ENCODE peak calls at places on chromosomes 4 and X, in eight cellular contexts. A, S, H, D, U, M, T and Y are unnamed samples.

GRCh38 chr4:7301846-7302630 is 109.7 kb downstream of the SORCS2 start:
- DNase-seq in H (no peak), T (no peak), A (no peak), D (no peak), U (peak), S (no peak), M (no peak), Y (no peak)

GRCh38 chr4:190019023-190019858 is 7.8 kb downstream of the FRG2 start:
- DNase-seq in T (no peak), U (no peak), M (no peak), A (no peak), H (no peak), D (peak), S (no peak), Y (peak)

GRCh38 chrX:107450823-107451509 is 1.5 kb downstream of the FRMPD3 start:
- DNase-seq in H (peak), D (peak), M (no peak), S (no peak), A (no peak), T (no peak), U (no peak), Y (no peak)

GRCh38 chrX:116204947-116205346 is 34.4 kb downstream of the AGTR2 start:
- DNase-seq in M (peak), A (peak), H (peak), D (peak), T (no peak), U (no peak), S (no peak), Y (peak)

GRCh38 chrX:104659037-104659744 is 93.2 kb downstream of the IL1RAPL2 start:
- DNase-seq in D (no peak), U (no peak), M (no peak), T (no peak), A (no peak), H (no peak), S (no peak), Y (no peak)

GRCh38 chrX:103779156-103779555 is 2.5 kb downstream of the PLP1 start:
- DNase-seq in A (no peak), D (peak), T (no peak), U (no peak), S (no peak), H (no peak), M (peak), Y (peak)

GRCh38 chr4:66564901-66565648 is 894.8 kb upstream of the EPHA5 start:
- DNase-seq in D (peak), T (no peak), U (no peak), H (peak), S (no peak), A (no peak), M (peak), Y (no peak)

GRCh38 chr4:142473960-142474338 is 372.2 kb downstream of the INPP4B start:
- DNase-seq in D (no peak), H (no peak), S (no peak), U (no peak), M (no peak), T (no peak), A (no peak), Y (no peak)

GRCh38 chrX:95318882-95319281 is 1365.8 kb upstream of the DIAPH2 start:
- DNase-seq in U (no peak), T (no peak), S (no peak), D (peak), M (no peak), A (no peak), H (peak), Y (peak)

GRCh38 chrX:39670281-39670680 is 427.5 kb downstream of the BCOR start:
- DNase-seq in U (no peak), S (no peak), A (no peak), M (no peak), T (no peak), D (peak), H (no peak), Y (no peak)

GRCh38 chrX:9379697-9380551 is 84.9 kb upstream of the TBL1X start:
- DNase-seq in S (no peak), T (no peak), H (peak), U (no peak), D (peak), A (peak), M (peak), Y (no peak)

GRCh38 chrX:69236641-69237040 is 71.4 kb upstream of the PJA1 start:
- DNase-seq in H (no peak), T (no peak), A (no peak), D (no peak), M (no peak), S (no peak), U (no peak), Y (no peak)

GRCh38 chr4:84051728-84052127 is 447.4 kb downstream of the NKX6-1 start:
- DNase-seq in S (no peak), U (no peak), M (no peak), D (no peak), A (no peak), T (no peak), H (no peak), Y (no peak)

GRCh38 chrX:12954376-12954775 is 20.5 kb upstream of the TMSB4X start:
- DNase-seq in U (no peak), A (no peak), M (no peak), S (no peak), D (no peak), T (no peak), H (no peak), Y (no peak)
- H3K4me3 ChIP-seq in U (no peak), A (no peak), M (no peak), S (no peak), D (no peak), T (no peak), H (no peak), Y (no peak)

DNA sequence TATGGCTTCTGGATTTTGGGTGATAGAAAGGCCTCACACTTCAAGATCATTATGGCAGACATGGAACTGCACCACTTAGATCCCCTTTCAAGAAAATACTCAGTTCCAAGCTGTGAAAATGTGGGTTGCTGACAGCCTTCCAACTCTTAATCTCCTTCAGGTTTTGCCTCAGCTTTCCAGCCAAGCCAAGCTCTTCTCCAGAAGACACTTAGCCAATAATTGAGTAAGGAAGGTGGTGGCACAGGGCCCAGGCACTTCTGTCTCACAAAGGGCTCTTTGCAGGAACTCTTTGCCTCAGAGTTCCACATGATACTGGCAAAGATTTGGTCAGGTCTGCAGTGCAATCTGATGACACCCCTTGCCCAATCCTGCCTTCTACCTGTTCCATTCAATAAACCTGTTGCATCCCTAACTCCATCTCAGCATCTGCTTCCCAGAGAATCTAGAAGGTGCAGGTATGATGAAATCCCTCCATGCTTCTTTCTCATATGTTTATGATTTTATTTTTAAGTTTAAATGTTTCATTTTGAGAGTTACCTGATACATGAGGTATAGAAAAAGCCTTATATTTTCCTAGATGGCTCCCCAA is 30.6 kb downstream of the ANXA5 start:
- DNase-seq in U (no peak), T (no peak), A (no peak), D (no peak), H (no peak), M (no peak), S (no peak), Y (no peak)
- H3K4me3 ChIP-seq in U (no peak), T (no peak), A (no peak), D (no peak), H (no peak), M (no peak), S (no peak), Y (no peak)

DNA sequence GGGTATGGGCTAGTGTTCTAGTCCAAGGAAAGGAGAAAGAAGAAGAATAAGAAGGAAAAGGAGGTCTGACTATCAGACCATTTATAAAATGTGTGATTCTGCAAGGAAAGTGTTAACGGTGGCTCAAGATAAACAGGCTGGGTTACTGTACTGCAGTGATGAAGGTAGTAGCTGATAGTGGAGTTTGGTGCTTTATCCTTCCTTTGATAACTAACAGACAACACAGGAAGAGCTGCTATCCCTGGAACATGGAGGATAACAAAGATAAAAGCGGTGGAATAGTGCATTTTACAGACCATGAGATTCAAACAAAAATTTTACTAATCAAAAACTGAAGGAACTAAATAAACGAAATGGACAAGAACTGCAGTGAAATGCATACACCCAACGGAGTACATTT is 2.5 kb downstream of the UNC5C start:
- DNase-seq in M (no peak), S (no peak), D (no peak), T (no peak), H (no peak), U (no peak), A (no peak), Y (no peak)
- H3K4me3 ChIP-seq in M (no peak), S (peak), D (no peak), T (no peak), H (peak), U (no peak), A (no peak), Y (peak)

GRCh38 chr4:102787944-102788343 is 27.2 kb upstream of the MANBA start:
- DNase-seq in U (no peak), A (no peak), H (no peak), D (no peak), M (no peak), S (no peak), T (no peak), Y (no peak)
- H3K4me3 ChIP-seq in U (no peak), A (no peak), H (no peak), D (no peak), M (no peak), S (no peak), T (no peak), Y (no peak)

GRCh38 chr4:184806246-184806550 is 19.6 kb downstream of the ACSL1 start:
- DNase-seq in H (no peak), U (no peak), D (no peak), M (no peak), T (no peak), A (no peak), S (no peak), Y (no peak)
- H3K4me3 ChIP-seq in H (no peak), U (no peak), D (no peak), M (no peak), T (no peak), A (no peak), S (no peak), Y (no peak)

DNA sequence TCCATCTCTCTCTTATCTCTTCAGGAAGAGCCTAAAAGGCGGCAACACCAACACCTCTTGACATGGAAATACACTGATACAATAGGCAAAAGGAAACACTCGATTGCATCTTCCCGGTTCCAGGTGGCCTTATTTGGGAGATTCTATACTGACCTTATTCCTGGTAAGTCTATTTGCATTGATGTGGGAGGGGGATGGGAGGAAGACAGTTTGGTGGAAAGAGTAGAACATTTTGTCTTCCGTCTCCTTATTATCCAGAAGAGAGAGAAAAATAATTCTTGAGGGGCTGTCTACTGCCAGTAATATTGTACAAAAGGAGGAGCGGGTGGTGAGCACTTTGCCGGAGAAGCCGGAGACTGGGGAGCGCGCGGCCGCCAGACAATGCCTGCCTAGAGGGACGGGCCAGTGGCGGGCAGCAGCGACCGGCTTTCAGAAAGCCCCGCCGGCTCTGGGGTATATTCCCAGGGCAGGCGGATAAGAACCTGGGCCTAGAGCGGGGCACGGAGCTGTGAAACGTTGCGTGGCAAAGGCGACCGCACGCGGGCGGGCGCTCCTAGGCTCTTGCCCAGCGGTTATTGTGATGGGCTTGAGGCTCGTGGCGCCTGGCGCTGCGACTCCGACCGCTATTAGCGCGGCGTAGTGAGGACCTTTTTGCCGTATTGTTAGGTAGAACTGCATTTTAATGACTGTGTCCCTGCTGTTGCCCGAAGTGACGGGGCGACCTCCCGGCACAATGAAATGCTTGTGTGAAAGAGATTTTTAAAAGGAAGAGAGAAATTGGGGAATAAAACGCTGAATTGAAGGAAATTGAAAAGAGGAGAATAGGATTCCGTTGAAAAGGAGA is 520 bp downstream of the PRDM8 start:
- DNase-seq in A (no peak), U (no peak), M (no peak), D (peak), H (no peak), T (no peak), S (no peak), Y (peak)
- H3K4me3 ChIP-seq in A (no peak), U (no peak), M (peak), D (peak), H (no peak), T (no peak), S (peak), Y (peak)